ENCODE peak calls at places on chromosomes 11 and 22, in four cellular contexts. One of them, this sample, is unnamed.
A peak's percentile ranks its signal among the peaks of the same experiment; 100 is the strongest.

GRCh38 chr11:74543991-74544390 is 48.4 kb upstream of the POLD3 start:
- DNase-seq in A549: peak; percentile 32
- DNase-seq in heart left ventricle: no peak
- DNase-seq in spleen: no peak
- DNase-seq in this sample: no peak

GRCh38 chr11:64230209-64230984 is at the start of gene DNAJC4:
- DNase-seq in heart left ventricle: peak; percentile 94
- DNase-seq in A549: peak; percentile 91
- DNase-seq in spleen: peak; percentile 97
- DNase-seq in this sample: peak; percentile 96

GRCh38 chr11:1770528-1770927 is 6.8 kb upstream of the CTSD start:
- DNase-seq in A549: no peak
- DNase-seq in heart left ventricle: no peak
- DNase-seq in spleen: peak; percentile 85
- DNase-seq in this sample: no peak

GRCh38 chr22:17172172-17172833 is 13.2 kb upstream of the HDHD5 start:
- DNase-seq in spleen: peak; percentile 81
- DNase-seq in A549: no peak
- DNase-seq in heart left ventricle: peak; percentile 76
- DNase-seq in this sample: peak; percentile 55

GRCh38 chr11:26028294-26028954 is 303.5 kb upstream of the ANO3 start:
- DNase-seq in A549: peak; percentile 12
- DNase-seq in spleen: no peak
- DNase-seq in heart left ventricle: no peak
- DNase-seq in this sample: no peak

GRCh38 chr11:47184711-47185304 is 1.4 kb downstream of the PACSIN3 start:
- DNase-seq in A549: no peak
- DNase-seq in heart left ventricle: no peak
- DNase-seq in spleen: no peak
- DNase-seq in this sample: no peak

GRCh38 chr22:29661355-29661754 is 57.9 kb downstream of the NF2 start:
- DNase-seq in spleen: no peak
- DNase-seq in A549: no peak
- DNase-seq in heart left ventricle: no peak
- DNase-seq in this sample: no peak

GRCh38 chr22:17138451-17139042 is 17.4 kb upstream of the TMEM121B start:
- DNase-seq in heart left ventricle: no peak
- DNase-seq in A549: no peak
- DNase-seq in spleen: peak; percentile 59
- DNase-seq in this sample: no peak

GRCh38 chr11:839875-840617 is 2.3 kb downstream of the POLR2L start:
- DNase-seq in A549: peak; percentile 67
- DNase-seq in spleen: no peak
- DNase-seq in heart left ventricle: no peak
- DNase-seq in this sample: no peak

GRCh38 chr11:122261546-122261945 is 145.5 kb upstream of the BLID start:
- DNase-seq in heart left ventricle: no peak
- DNase-seq in A549: peak; percentile 11
- DNase-seq in spleen: no peak
- DNase-seq in this sample: no peak

GRCh38 chr11:130404727-130405126 is 23.7 kb downstream of the ADAMTS8 start:
- DNase-seq in heart left ventricle: no peak
- DNase-seq in spleen: no peak
- DNase-seq in A549: no peak
- DNase-seq in this sample: no peak

GRCh38 chr11:20131744-20132666 is 28.3 kb downstream of the DBX1 start:
- DNase-seq in spleen: peak; percentile 81
- DNase-seq in heart left ventricle: peak; percentile 68
- DNase-seq in A549: peak; percentile 70
- DNase-seq in this sample: peak; percentile 50

GRCh38 chr11:1520987-1521349 is 34.4 kb upstream of the MOB2 start:
- DNase-seq in heart left ventricle: peak; percentile 66
- DNase-seq in A549: no peak
- DNase-seq in spleen: no peak
- DNase-seq in this sample: no peak

GRCh38 chr11:35021589-35021988 is 105.2 kb downstream of the PDHX start:
- DNase-seq in heart left ventricle: no peak
- DNase-seq in A549: no peak
- DNase-seq in spleen: no peak
- DNase-seq in this sample: no peak

GRCh38 chr22:28882545-28882877 is 861 bp upstream of the ZNRF3 start:
- DNase-seq in A549: no peak
- DNase-seq in spleen: no peak
- DNase-seq in heart left ventricle: no peak
- DNase-seq in this sample: no peak

GRCh38 chr11:122686106-122686505 is 30.6 kb downstream of the UBASH3B start:
- DNase-seq in spleen: no peak
- DNase-seq in heart left ventricle: no peak
- DNase-seq in A549: no peak
- DNase-seq in this sample: no peak

GRCh38 chr11:78380615-78381029 is 37.0 kb downstream of the GAB2 start:
- DNase-seq in heart left ventricle: no peak
- DNase-seq in A549: no peak
- DNase-seq in spleen: no peak
- DNase-seq in this sample: no peak
- H3K27ac ChIP-seq in heart left ventricle: no peak overlapping the region
- H3K27ac ChIP-seq in A549: no peak overlapping the region
- H3K27ac ChIP-seq in spleen: no peak overlapping the region
- H3K27ac ChIP-seq in this sample: no peak overlapping the region

GRCh38 chr22:39462443-39463147 is 5.8 kb downstream of the MGAT3 start:
- DNase-seq in A549: no peak
- DNase-seq in heart left ventricle: peak; percentile 81
- DNase-seq in spleen: no peak
- DNase-seq in this sample: no peak
- H3K4me3 ChIP-seq in A549: no peak overlapping the region
- H3K4me3 ChIP-seq in heart left ventricle: no peak overlapping the region
- H3K4me3 ChIP-seq in spleen: no peak overlapping the region
- H3K4me3 ChIP-seq in this sample: no peak overlapping the region

GRCh38 chr11:17954395-17955252 is 58.2 kb downstream of the SERGEF start:
- DNase-seq in A549: no peak
- DNase-seq in heart left ventricle: no peak
- DNase-seq in spleen: no peak
- DNase-seq in this sample: no peak
- TF ChIP-seq POLR2A in A549: no peak
- TF ChIP-seq POLR2A in heart left ventricle: no peak
- TF ChIP-seq POLR2A in spleen: no peak
- TF ChIP-seq POLR2A in this sample: no peak

DNA sequence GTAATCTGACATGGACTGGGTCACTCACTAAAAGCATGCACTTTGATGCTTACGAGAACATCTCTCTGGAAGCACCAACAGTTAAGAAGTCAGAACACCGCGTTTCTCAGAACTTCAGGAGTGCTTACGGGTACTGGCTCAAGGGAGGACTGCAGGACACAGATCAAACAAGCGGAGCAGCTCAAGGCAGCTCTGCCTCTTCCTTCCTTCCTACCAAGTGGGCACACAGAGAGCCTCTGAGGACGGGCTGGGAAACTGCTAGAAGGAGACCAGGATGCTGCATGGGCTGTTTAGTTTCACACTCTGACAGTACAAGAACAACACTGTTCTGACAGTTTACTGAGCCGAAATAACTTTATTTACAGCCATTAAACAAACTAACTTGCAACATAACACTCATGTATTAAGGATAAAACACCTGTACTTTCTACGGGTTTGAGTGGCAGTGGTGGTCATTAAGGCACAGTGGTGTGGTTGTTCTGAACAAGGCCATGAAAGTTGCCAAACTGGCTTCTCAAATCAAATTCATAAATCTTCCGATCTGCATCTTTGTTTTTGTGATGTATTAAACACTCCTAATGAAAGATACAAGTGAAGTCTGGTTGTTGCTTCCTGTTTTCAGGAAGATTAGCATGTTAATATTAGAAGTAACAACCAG is 37.5 kb downstream of the ARFGAP3 start:
- DNase-seq in A549: no peak
- DNase-seq in spleen: no peak
- DNase-seq in heart left ventricle: no peak
- DNase-seq in this sample: no peak
- H3K27ac ChIP-seq in A549: no peak overlapping the region
- H3K27ac ChIP-seq in spleen: no peak overlapping the region
- H3K27ac ChIP-seq in heart left ventricle: no peak overlapping the region
- H3K27ac ChIP-seq in this sample: peak overlapping the region; percentile 73

DNA sequence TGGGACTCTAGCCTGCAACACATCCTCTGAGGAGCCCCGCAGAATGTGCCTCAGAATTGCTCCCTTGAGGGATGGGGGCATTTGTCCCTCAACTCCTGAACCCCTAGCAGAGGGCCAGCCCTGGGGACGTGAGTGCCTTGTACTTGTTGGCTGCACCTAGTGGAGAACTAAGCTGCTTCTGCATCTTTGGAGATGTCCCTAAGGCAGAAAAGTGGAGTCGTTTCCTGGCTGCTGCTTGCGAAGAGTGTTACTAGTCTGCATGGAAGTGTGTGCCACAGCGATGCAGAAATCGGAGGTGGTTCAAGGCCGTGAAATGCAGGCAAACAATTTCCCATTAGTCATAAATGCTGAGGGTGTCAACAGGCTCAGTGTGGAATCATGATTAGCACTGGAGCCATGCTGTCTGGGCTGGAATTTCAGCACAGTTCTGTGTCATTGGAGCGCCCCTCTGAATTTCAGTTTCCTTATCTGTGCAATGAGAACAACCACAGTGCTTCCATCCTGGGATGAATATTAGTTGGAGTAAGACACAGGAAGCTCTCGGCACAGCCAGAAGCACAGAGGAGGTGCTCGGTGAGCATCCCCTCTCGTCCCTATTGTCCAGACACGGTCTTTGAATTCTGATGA is 56.5 kb downstream of the MIAT start:
- DNase-seq in heart left ventricle: no peak
- DNase-seq in A549: peak; percentile 23
- DNase-seq in spleen: no peak
- DNase-seq in this sample: no peak
- H3K4me3 ChIP-seq in heart left ventricle: no peak overlapping the region
- H3K4me3 ChIP-seq in A549: no peak overlapping the region
- H3K4me3 ChIP-seq in spleen: no peak overlapping the region
- H3K4me3 ChIP-seq in this sample: no peak overlapping the region

DNA sequence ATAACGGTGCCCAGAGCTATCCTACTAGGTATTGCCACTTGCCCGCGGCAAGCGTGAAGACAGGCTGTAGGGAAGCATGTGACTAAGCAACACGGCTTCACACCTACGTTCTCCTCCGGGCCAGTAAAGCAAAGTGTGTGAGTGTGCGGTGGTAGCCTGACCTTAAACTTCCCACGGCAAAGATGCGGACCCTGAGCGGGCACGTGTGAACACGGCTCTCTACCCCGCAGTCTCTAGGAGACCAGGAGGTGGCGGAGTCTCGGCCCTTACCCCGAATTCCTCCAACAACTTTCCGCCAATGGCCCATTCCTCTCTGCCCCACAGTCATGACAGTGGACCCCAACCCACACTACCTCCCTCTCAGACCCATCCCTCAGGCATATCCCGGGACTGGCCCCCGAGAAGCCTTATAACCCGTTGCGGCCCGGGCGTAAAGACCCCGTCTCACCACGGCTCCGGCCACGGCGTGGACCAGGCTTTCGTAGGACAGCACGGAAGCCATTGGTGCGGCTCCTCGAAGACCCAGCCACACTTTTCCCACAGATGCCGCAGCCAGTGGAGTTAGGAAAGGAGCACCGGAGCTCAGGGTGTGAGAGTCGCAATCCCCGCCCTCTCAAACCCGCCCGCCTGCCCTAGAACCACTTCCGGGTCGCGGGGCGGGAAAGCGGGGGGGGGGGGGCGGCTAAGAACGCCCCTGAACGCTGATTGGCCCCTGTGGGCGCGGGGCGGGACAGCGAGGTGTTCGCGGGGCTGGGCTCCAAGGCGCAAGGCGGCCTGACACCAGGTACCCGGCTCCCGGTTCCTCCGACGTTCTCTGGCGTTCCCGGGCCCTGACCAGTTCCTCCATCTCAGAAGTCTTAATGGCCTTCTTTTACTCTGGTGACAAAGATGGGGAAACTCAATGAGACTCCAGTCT is at the start of gene SLC25A17:
- DNase-seq in heart left ventricle: peak; percentile 92
- DNase-seq in spleen: peak; percentile 97
- DNase-seq in A549: peak; percentile 82
- DNase-seq in this sample: peak; percentile 90
- TF ChIP-seq POLR2A in heart left ventricle: peak; percentile 50
- TF ChIP-seq POLR2A in spleen: no peak
- TF ChIP-seq POLR2A in A549: peak; percentile 55
- TF ChIP-seq POLR2A in this sample: peak; percentile 38

This sample was measured in prostate gland.